ENCODE peak calls at places on chromosomes 5 and 9, in nine cellular contexts. U is substantia nigra; C is LoVo; H is SJSA1; F is T47D; M is HT1080; I is activated CD4-positive, alpha-beta T cell treated with anti-CD3 and anti-CD28 coated beads, Interleukin-2, amount 10 ng/mL, durations not matched to agents 7 days and 5 days; G is activated CD8-positive, alpha-beta memory T cell treated with anti-CD3 and anti-CD28 coated beads for 48 hours; W is NCI-H2029. R is an unnamed sample.

GRCh38 chr9:104682642-104683041 is 11.7 kb upstream of the OR13D1 start:
- DNase-seq in M (peak; percentile 69), U (no peak), I (peak; percentile 6), H (no peak), W (peak; percentile 25), F (peak; percentile 26), G (no peak), C (peak; percentile 66), R (peak; percentile 10)

GRCh38 chr9:123322771-123323481 is 33.1 kb upstream of the CRB2 start:
- DNase-seq in W (peak; percentile 12), C (no peak), F (no peak), M (peak; percentile 22), G (peak; percentile 38), U (no peak), I (peak; percentile 76), H (no peak), R (no peak)

GRCh38 chr5:132011561-132012384 is at the start of gene ACSL6:
- DNase-seq in U (peak; percentile 25), H (peak; percentile 43), G (no peak), F (peak; percentile 35), I (peak; percentile 39), W (peak; percentile 7), C (peak; percentile 35), M (no peak), R (no peak)

GRCh38 chr5:171272996-171273970 is 35.8 kb upstream of the TLX3 start:
- DNase-seq in C (peak; percentile 8), W (no peak), F (no peak), I (peak; percentile 7), G (no peak), M (peak; percentile 42), U (no peak), H (no peak), R (no peak)

GRCh38 chr5:134226441-134227192 is 744 bp upstream of the PPP2CA start:
- DNase-seq in G (no peak), I (no peak), F (peak; percentile 58), W (peak; percentile 81), M (no peak), C (no peak), H (no peak), U (no peak), R (no peak)

GRCh38 chr5:116718317-116718716 is 143.7 kb upstream of the SEMA6A start:
- DNase-seq in C (no peak), I (no peak), M (no peak), U (no peak), F (no peak), W (no peak), H (no peak), G (no peak), R (no peak)

GRCh38 chr9:71741841-71742648 is 26.3 kb downstream of the CEMIP2 start:
- DNase-seq in M (no peak), G (no peak), F (no peak), C (peak; percentile 74), U (no peak), H (peak; percentile 43), I (no peak), W (no peak), R (peak; percentile 52)

GRCh38 chr5:123157797-123158528 is 68.9 kb downstream of the PRDM6 start:
- DNase-seq in C (peak; percentile 35), H (peak; percentile 87), M (peak; percentile 70), I (no peak), W (no peak), G (no peak), U (no peak), F (no peak), R (no peak)

GRCh38 chr9:14362175-14362574 is 48.2 kb upstream of the NFIB start:
- DNase-seq in M (no peak), U (no peak), W (no peak), F (no peak), H (no peak), C (no peak), G (no peak), I (no peak), R (no peak)

GRCh38 chr5:109750407-109750806 is 60.7 kb downstream of the MAN2A1 start:
- DNase-seq in M (no peak), U (no peak), F (no peak), H (no peak), W (no peak), G (no peak), I (no peak), C (no peak), R (no peak)

GRCh38 chr5:89847743-89848142 is 561.8 kb downstream of the CETN3 start:
- DNase-seq in W (no peak), U (no peak), I (no peak), C (no peak), M (no peak), H (no peak), G (no peak), F (no peak), R (no peak)

GRCh38 chr9:93258419-93258817 is 74.5 kb downstream of the WNK2 start:
- DNase-seq in C (no peak), M (no peak), U (no peak), I (no peak), G (no peak), H (no peak), W (no peak), F (no peak), R (no peak)

GRCh38 chr5:4639959-4640358 is 500.2 kb upstream of the ADAMTS16 start:
- DNase-seq in W (no peak), H (no peak), U (no peak), C (no peak), G (no peak), F (no peak), M (no peak), I (no peak), R (no peak)

GRCh38 chr5:132063090-132063911 is 2.8 kb downstream of the IL3 start:
- DNase-seq in H (peak; percentile 86), M (peak; percentile 56), U (peak; percentile 17), C (peak; percentile 68), I (peak; percentile 81), W (peak; percentile 39), F (peak; percentile 57), G (peak; percentile 94), R (peak; percentile 79)

GRCh38 chr9:89686134-89686533 is 81.3 kb downstream of the GADD45G start:
- DNase-seq in G (no peak), M (no peak), U (no peak), C (peak; percentile 52), H (no peak), W (no peak), I (no peak), F (no peak), R (no peak)

GRCh38 chr9:87677776-87678587 is 47.9 kb upstream of the CTSL start:
- DNase-seq in W (no peak), G (no peak), C (no peak), F (no peak), I (no peak), U (no peak), M (no peak), H (no peak), R (no peak)

GRCh38 chr5:91079037-91079436 is 304.1 kb downstream of the ARRDC3 start:
- DNase-seq in U (no peak), C (no peak), I (no peak), G (no peak), M (no peak), H (no peak), F (no peak), W (no peak), R (no peak)

GRCh38 chr9:111896942-111897830 is 572 bp downstream of the UGCG start:
- DNase-seq in H (peak; percentile 40), C (no peak), F (peak; percentile 30), W (peak; percentile 40), G (peak; percentile 25), M (peak; percentile 54), U (peak; percentile 57), I (peak; percentile 57), R (peak; percentile 59)

GRCh38 chr9:76519027-76519835 is 60.2 kb downstream of the GCNT1 start:
- DNase-seq in H (no peak), M (no peak), C (no peak), W (no peak), G (no peak), U (no peak), I (no peak), F (no peak), R (no peak)

GRCh38 chr9:129550199-129550839 is 70.6 kb downstream of the C9orf50 start:
- DNase-seq in W (peak; percentile 54), F (peak; percentile 55), M (no peak), I (peak; percentile 15), C (peak; percentile 30), U (peak; percentile 68), G (no peak), H (peak; percentile 67), R (no peak)

GRCh38 chr9:84851935-84852585 is 182.5 kb downstream of the NTRK2 start:
- DNase-seq in M (peak; percentile 93), F (no peak), W (no peak), U (no peak), I (no peak), G (no peak), H (peak; percentile 66), C (peak; percentile 83), R (no peak)

GRCh38 chr9:136902259-136902821 is 16.0 kb downstream of the TRAF2 start:
- DNase-seq in M (no peak), I (peak; percentile 74), G (peak; percentile 60), F (peak; percentile 97), U (no peak), W (peak; percentile 24), C (no peak), H (peak; percentile 92), R (peak; percentile 80)

GRCh38 chr5:27124590-27124989 is 86.2 kb upstream of the CDH9 start:
- DNase-seq in F (peak; percentile 41), W (no peak), G (no peak), C (peak; percentile 45), I (no peak), H (no peak), U (no peak), M (no peak), R (peak; percentile 54)

GRCh38 chr5:72280655-72281069 is 39.4 kb downstream of the MRPS27 start:
- DNase-seq in H (no peak), C (no peak), U (no peak), W (no peak), F (no peak), G (no peak), M (peak; percentile 25), I (peak; percentile 6), R (no peak)

GRCh38 chr5:139459451-139459934 is 3.0 kb downstream of the ECSCR start:
- DNase-seq in U (no peak), M (peak; percentile 56), G (no peak), I (no peak), H (no peak), W (no peak), F (no peak), C (no peak), R (no peak)

GRCh38 chr9:127424669-127424986 is 446 bp downstream of the ZNF79 start:
- DNase-seq in H (no peak), C (no peak), F (no peak), M (no peak), I (peak; percentile 56), G (no peak), W (no peak), U (no peak), R (peak; percentile 43)

GRCh38 chr9:137550958-137551655 is 572 bp upstream of the MRPL41 start:
- DNase-seq in M (peak; percentile 79), H (peak; percentile 89), I (no peak), U (no peak), W (peak; percentile 91), G (no peak), C (peak; percentile 88), F (peak; percentile 91), R (peak; percentile 98)

GRCh38 chr5:103433216-103433615 is 129.4 kb downstream of the NUDT12 start:
- DNase-seq in G (no peak), H (no peak), W (no peak), U (no peak), M (peak; percentile 71), I (no peak), C (no peak), F (no peak), R (no peak)

GRCh38 chr9:32742296-32742695 is 41.0 kb upstream of the TMEM215 start:
- DNase-seq in W (no peak), F (no peak), M (peak; percentile 72), U (no peak), I (no peak), C (no peak), H (peak; percentile 41), G (no peak), R (no peak)

GRCh38 chr5:9149988-9150387 is 395.9 kb downstream of the SEMA5A start:
- DNase-seq in U (no peak), M (peak; percentile 100), C (no peak), H (no peak), G (no peak), I (no peak), F (no peak), W (no peak), R (no peak)

GRCh38 chr5:6430418-6431028 is 18.1 kb upstream of the UBE2QL1 start:
- DNase-seq in G (no peak), C (no peak), I (no peak), U (no peak), F (no peak), H (no peak), W (no peak), M (no peak), R (no peak)

R was measured in HuH-7.